ENCODE peak calls at places on chromosomes 6 and 20, in five cellular contexts. B is heart right ventricle, P is GM13977, T is fibroblast of pulmonary artery, Z is astrocyte of the spinal cord. S is an unnamed sample.

GRCh38 chr6:142155895-142156757 is 9.1 kb downstream of the VTA1 start:
- DNase-seq in T (peak), Z (peak), B (no peak), P (no peak), S (no peak)

GRCh38 chr6:168210239-168211107 is 109.1 kb downstream of the DACT2 start:
- DNase-seq in B (no peak), P (no peak), T (no peak), Z (no peak), S (no peak)

GRCh38 chr6:9365378-9365777 is 930.0 kb upstream of the SLC35B3 start:
- DNase-seq in T (no peak), P (no peak), B (no peak), Z (no peak), S (no peak)

GRCh38 chr20:53943522-53944291 is 126.7 kb downstream of the BCAS1 start:
- DNase-seq in Z (peak), T (peak), B (peak), P (no peak), S (no peak)

GRCh38 chr20:3815703-3816315 is 4.5 kb upstream of the AP5S1 start:
- DNase-seq in T (no peak), Z (no peak), B (no peak), P (no peak), S (no peak)

GRCh38 chr6:18339599-18339998 is 47.6 kb upstream of the RNF144B start:
- DNase-seq in B (no peak), T (no peak), P (no peak), Z (no peak), S (no peak)

GRCh38 chr6:33430991-33431879 is 11.4 kb downstream of the SYNGAP1 start:
- DNase-seq in P (peak), T (peak), Z (peak), B (peak), S (peak)

GRCh38 chr6:164436976-164437375 is 872.4 kb downstream of the C6orf118 start:
- DNase-seq in B (no peak), Z (no peak), P (no peak), T (no peak), S (no peak)

GRCh38 chr6:110597754-110598153 is 121.3 kb upstream of the SLC22A16 start:
- DNase-seq in B (no peak), T (no peak), Z (no peak), P (no peak), S (no peak)

GRCh38 chr6:118598324-118598723 is 50.2 kb downstream of the PLN start:
- DNase-seq in Z (no peak), B (no peak), T (no peak), P (no peak), S (no peak)

GRCh38 chr6:68747110-68747509 is 112.0 kb downstream of the ADGRB3 start:
- DNase-seq in P (no peak), T (no peak), Z (no peak), B (no peak), S (no peak)

GRCh38 chr6:68400396-68400795 is 234.7 kb upstream of the ADGRB3 start:
- DNase-seq in B (no peak), T (no peak), P (no peak), Z (no peak), S (no peak)

GRCh38 chr6:112216699-112217551 is 37.4 kb downstream of the LAMA4 start:
- DNase-seq in P (no peak), B (no peak), T (peak), Z (peak), S (no peak)

GRCh38 chr20:36604952-36605308 is 649 bp upstream of the RAB5IF start:
- DNase-seq in B (peak), T (no peak), Z (no peak), P (peak), S (no peak)

GRCh38 chr6:63881791-63882190 is 246.2 kb downstream of the PHF3 start:
- DNase-seq in B (no peak), Z (no peak), T (no peak), P (no peak), S (no peak)

GRCh38 chr6:85462673-85463072 is 12.8 kb downstream of the NT5E start:
- DNase-seq in Z (no peak), B (no peak), P (no peak), T (no peak), S (no peak)

GRCh38 chr6:134647861-134648260 is 302.0 kb downstream of the ALDH8A1 start:
- DNase-seq in T (peak), B (no peak), Z (peak), P (no peak), S (no peak)

GRCh38 chr6:2275207-2275891 is 29.9 kb upstream of the GMDS start:
- DNase-seq in T (peak), B (no peak), Z (peak), P (no peak), S (no peak)

GRCh38 chr20:34921436-34921835 is 34.2 kb downstream of the GSS start:
- DNase-seq in T (no peak), P (no peak), Z (no peak), B (no peak), S (no peak)

GRCh38 chr20:12644481-12644880 is 364.3 kb upstream of the SPTLC3 start:
- DNase-seq in T (no peak), P (no peak), B (no peak), Z (no peak), S (no peak)

GRCh38 chr20:49275634-49276033 is 2.2 kb downstream of the ZNFX1 start:
- DNase-seq in B (no peak), P (no peak), T (no peak), Z (no peak), S (no peak)

GRCh38 chr6:37525460-37526357 is 26.0 kb upstream of the CCDC167 start:
- DNase-seq in P (peak), T (peak), Z (peak), B (no peak), S (no peak)

GRCh38 chr6:76162811-76163210 is 90.3 kb upstream of the IMPG1 start:
- DNase-seq in T (no peak), B (no peak), Z (no peak), P (no peak), S (no peak)

GRCh38 chr20:34069341-34070078 is 42.5 kb downstream of the EIF2S2 start:
- DNase-seq in Z (peak), P (no peak), B (peak), T (peak), S (peak)

GRCh38 chr20:50130995-50131394 is 18.0 kb upstream of the UBE2V1 start:
- DNase-seq in B (peak), T (no peak), Z (no peak), P (no peak), S (no peak)

GRCh38 chr6:14149053-14149746 is 31.6 kb downstream of the CD83 start:
- DNase-seq in T (no peak), P (peak), Z (no peak), B (no peak), S (no peak)

GRCh38 chr6:169959129-169960002 is 207.9 kb downstream of the ERMARD start:
- DNase-seq in P (no peak), B (no peak), Z (no peak), T (no peak), S (no peak)

GRCh38 chr6:42939810-42940167 is 10.5 kb downstream of the CNPY3 start:
- DNase-seq in P (no peak), B (no peak), Z (no peak), T (no peak), S (no peak)

GRCh38 chr6:100479180-100480035 is 14.7 kb upstream of the SIM1 start:
- DNase-seq in B (no peak), P (no peak), T (peak), Z (peak), S (no peak)

GRCh38 chr6:56538851-56539250 is 103.8 kb downstream of the DST start:
- DNase-seq in Z (no peak), B (no peak), T (no peak), P (no peak), S (no peak)

GRCh38 chr6:74568851-74569250 is 637.0 kb downstream of the COL12A1 start:
- DNase-seq in Z (no peak), P (no peak), T (peak), B (no peak), S (no peak)

GRCh38 chr6:158488065-158488464 is 71.8 kb upstream of the TMEM181 start:
- DNase-seq in Z (peak), P (no peak), T (peak), B (no peak), S (no peak)

GRCh38 chr6:68634503-68635411 is at the start of gene ADGRB3:
- DNase-seq in B (peak), P (peak), Z (peak), T (peak), S (peak)

GRCh38 chr6:14228571-14228970 is 111.0 kb downstream of the CD83 start:
- DNase-seq in Z (peak), T (peak), B (no peak), P (no peak), S (no peak)

GRCh38 chr6:134422426-134423231 is 104.7 kb upstream of the SGK1 start:
- DNase-seq in B (no peak), T (peak), P (no peak), Z (peak), S (no peak)

GRCh38 chr20:46324960-46325703 is 16.8 kb upstream of the CDH22 start:
- DNase-seq in P (no peak), Z (peak), T (peak), B (no peak), S (peak)

GRCh38 chr20:24050119-24050518 is 61.5 kb upstream of the GGTLC1 start:
- DNase-seq in Z (no peak), P (no peak), B (no peak), T (no peak), S (no peak)

DNA sequence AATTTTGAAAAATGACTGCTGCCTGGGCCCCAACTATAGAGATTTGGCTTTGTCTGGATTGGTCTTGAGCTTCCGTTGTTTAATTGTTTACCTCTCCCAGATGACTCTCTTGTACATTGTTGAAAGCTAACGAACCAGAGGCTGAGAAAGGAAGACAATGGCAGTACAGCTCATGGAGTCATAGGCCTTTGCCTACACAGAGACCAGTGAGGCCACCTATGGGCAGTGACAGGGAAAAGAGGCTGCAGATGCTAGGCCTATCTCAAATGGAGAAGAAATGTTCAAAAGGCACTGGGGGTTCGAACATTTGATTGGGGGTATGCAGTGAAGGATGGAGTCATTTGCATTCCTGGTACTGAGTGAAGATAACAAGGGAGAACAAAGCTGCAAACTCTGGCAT is 29.1 kb downstream of the OPN5 start:
- DNase-seq in P (no peak), T (no peak), B (no peak), Z (no peak), S (no peak)
- TF ChIP-seq CTCF in P (peak), T (no peak), B (no peak), Z (no peak), S (no peak)

GRCh38 chr6:64908104-64908503 is 798.9 kb downstream of the EYS start:
- DNase-seq in T (no peak), P (no peak), B (no peak), Z (no peak), S (no peak)
- TF ChIP-seq CTCF in T (no peak), P (no peak), B (no peak), Z (no peak), S (no peak)

GRCh38 chr6:21102624-21103023 is 490.9 kb upstream of the SOX4 start:
- DNase-seq in B (no peak), T (no peak), P (no peak), Z (no peak), S (no peak)
- TF ChIP-seq CTCF in B (no peak), T (no peak), P (no peak), Z (no peak), S (no peak)

DNA sequence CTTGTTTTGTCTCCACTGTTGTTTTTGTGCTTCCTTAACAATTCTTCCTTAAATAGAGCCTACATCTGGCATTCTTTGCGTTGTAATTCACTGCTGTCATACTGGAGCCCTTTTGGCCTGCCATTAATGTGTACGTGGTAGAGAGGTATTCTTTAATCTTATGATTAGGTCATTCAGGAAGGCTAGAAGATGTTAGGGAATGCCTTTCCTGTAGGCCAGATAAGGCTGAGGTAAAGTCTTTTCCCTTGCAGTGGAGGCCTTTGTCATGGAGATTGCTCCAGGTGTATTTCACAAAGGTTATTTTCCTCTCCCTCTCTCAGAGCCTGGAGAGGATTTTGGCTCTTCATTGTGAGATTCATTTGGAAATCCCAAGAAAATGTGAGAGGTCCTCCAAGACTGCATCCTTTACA is 146.9 kb downstream of the FUT9 start:
- DNase-seq in Z (no peak), B (no peak), P (no peak), T (no peak), S (no peak)
- TF ChIP-seq CTCF in Z (no peak), B (no peak), P (no peak), T (no peak), S (no peak)

S was measured in neural crest cell.